ENCODE peak calls at places on chromosomes 5 and 9, in seven cellular contexts. K is NCI-H1048; J is NCI-H1105 treated with DMSO at 0.1 percent for 48 hours; I is endothelial cell of umbilical vein; T is heart right ventricle; N is activated CD4-positive, alpha-beta T cell treated with anti-CD3 and anti-CD28 coated beads, Interleukin-2, amount 10 ng/mL, durations not matched to agents 7 days and 5 days; P is GM06990. O is an unnamed sample.

GRCh38 chr5:102807878-102808502 is 52.9 kb downstream of the PAM start:
- DNase-seq in N (no peak), T (no peak), J (peak), P (no peak), K (peak), I (peak), O (peak)

GRCh38 chr9:121620777-121621437 is 30.5 kb upstream of the DAB2IP start:
- DNase-seq in J (peak), K (no peak), P (no peak), I (peak), N (no peak), T (no peak), O (peak)

GRCh38 chr5:82319192-82319591 is 41.0 kb upstream of the RPS23 start:
- DNase-seq in N (no peak), P (no peak), I (no peak), J (no peak), T (no peak), K (no peak), O (no peak)

GRCh38 chr5:133612021-133612860 is at the start of gene FSTL4:
- DNase-seq in T (no peak), J (peak), I (no peak), N (no peak), K (no peak), P (peak), O (peak)

GRCh38 chr9:97553141-97553540 is 51.7 kb downstream of the TMOD1 start:
- DNase-seq in T (no peak), P (no peak), N (no peak), I (no peak), K (no peak), J (no peak), O (no peak)

GRCh38 chr5:9233712-9234111 is 312.2 kb downstream of the SEMA5A start:
- DNase-seq in J (no peak), I (no peak), N (no peak), K (no peak), T (no peak), P (no peak), O (no peak)

GRCh38 chr5:67879619-67880357 is 335.8 kb upstream of the PIK3R1 start:
- DNase-seq in T (no peak), P (no peak), K (no peak), I (no peak), J (no peak), N (no peak), O (no peak)

GRCh38 chr5:109900911-109901627 is 211.3 kb downstream of the MAN2A1 start:
- DNase-seq in N (no peak), T (no peak), I (no peak), P (no peak), J (no peak), K (no peak), O (no peak)

GRCh38 chr5:101012880-101013279 is 109.8 kb upstream of the ST8SIA4 start:
- DNase-seq in I (peak), K (no peak), T (no peak), P (no peak), N (no peak), J (no peak), O (no peak)